ENCODE peak calls at places on chromosomes 13 and 19, in ten cellular contexts. H is GM23248; E is heart right ventricle; U is H9; R is CD8-positive, alpha-beta T cell; G is iPS DF 6.9; M is hepatocyte; L is WERI-Rb-1; B is substantia nigra; W is right lobe of liver. Y is an unnamed sample.

GRCh38 chr19:41325947-41326706 is 16.2 kb downstream of the CCDC97 start:
- DNase-seq in L (no peak), G (no peak), H (peak), E (no peak), B (peak), U (no peak), W (peak), R (peak), M (peak), Y (no peak)

GRCh38 chr19:51119089-51119488 is 5.6 kb upstream of the SIGLEC9 start:
- DNase-seq in H (peak), W (no peak), R (no peak), G (no peak), M (no peak), E (no peak), U (no peak), B (no peak), L (no peak), Y (no peak)

GRCh38 chr19:50719119-50719435 is 525 bp downstream of the SHANK1 start:
- DNase-seq in E (no peak), M (no peak), U (no peak), R (no peak), B (no peak), W (no peak), H (no peak), L (no peak), G (no peak), Y (no peak)

GRCh38 chr19:1150333-1151036 is 23.6 kb downstream of the SBNO2 start:
- DNase-seq in B (no peak), H (no peak), L (no peak), R (no peak), U (no peak), M (no peak), E (no peak), G (no peak), W (peak), Y (no peak)

GRCh38 chr19:294341-294818 is 3.2 kb upstream of the PLPP2 start:
- DNase-seq in B (no peak), E (no peak), M (no peak), R (no peak), W (no peak), L (no peak), G (no peak), H (peak), U (peak), Y (peak)

GRCh38 chr13:42486711-42487198 is 87.2 kb upstream of the TNFSF11 start:
- DNase-seq in W (no peak), U (no peak), R (no peak), L (no peak), G (no peak), M (no peak), H (peak), E (no peak), B (no peak), Y (no peak)

GRCh38 chr13:27607125-27607524 is 13.2 kb downstream of the LNX2 start:
- DNase-seq in R (no peak), H (peak), B (no peak), U (no peak), E (no peak), M (peak), G (no peak), L (no peak), W (no peak), Y (peak)

GRCh38 chr19:33214621-33215020 is 11.0 kb downstream of the SLC7A10 start:
- DNase-seq in H (peak), L (peak), W (no peak), M (peak), B (no peak), U (peak), G (no peak), R (no peak), E (no peak), Y (peak)

GRCh38 chr19:15260939-15261338 is 28.7 kb upstream of the EPHX3 start:
- DNase-seq in E (no peak), U (no peak), B (no peak), H (peak), L (no peak), R (no peak), M (no peak), W (no peak), G (no peak), Y (peak)

GRCh38 chr19:31963741-31964140 is 381.7 kb upstream of the ZNF507 start:
- DNase-seq in R (no peak), L (no peak), H (no peak), W (no peak), B (no peak), M (no peak), G (no peak), U (no peak), E (peak), Y (no peak)

GRCh38 chr13:76035711-76036110 is 399.6 kb downstream of the LMO7 start:
- DNase-seq in G (no peak), U (no peak), B (no peak), E (no peak), H (no peak), W (no peak), L (no peak), M (no peak), R (no peak), Y (no peak)

GRCh38 chr19:58395979-58396627 is 647 bp downstream of the RNF225 start:
- DNase-seq in L (no peak), G (no peak), M (peak), H (peak), W (no peak), E (no peak), R (no peak), B (no peak), U (peak), Y (no peak)

GRCh38 chr19:40791996-40792395 is 7.0 kb upstream of the EGLN2 start:
- DNase-seq in M (no peak), R (no peak), G (no peak), W (no peak), L (no peak), U (no peak), B (no peak), H (no peak), E (no peak), Y (no peak)

GRCh38 chr13:32153056-32153455 is 121.5 kb downstream of the FRY start:
- DNase-seq in W (no peak), U (no peak), E (no peak), B (no peak), H (peak), R (no peak), G (no peak), L (no peak), M (no peak), Y (no peak)

GRCh38 chr19:39997595-39998216 is 846 bp downstream of the ZNF546 start:
- DNase-seq in B (no peak), U (no peak), W (no peak), H (peak), M (no peak), L (no peak), R (no peak), G (no peak), E (no peak), Y (no peak)

GRCh38 chr13:66926200-66926850 is 303.8 kb downstream of the PCDH9 start:
- DNase-seq in E (no peak), M (no peak), U (no peak), W (no peak), H (no peak), L (no peak), G (no peak), R (no peak), B (no peak), Y (no peak)

GRCh38 chr13:111303559-111303958 is 16.9 kb upstream of the TEX29 start:
- DNase-seq in R (no peak), U (no peak), H (no peak), W (no peak), G (no peak), E (no peak), B (no peak), M (no peak), L (no peak), Y (no peak)

GRCh38 chr13:97240789-97241734 is 18.9 kb downstream of the MBNL2 start:
- DNase-seq in W (no peak), G (no peak), L (no peak), B (no peak), R (no peak), H (no peak), M (no peak), U (no peak), E (no peak), Y (no peak)

GRCh38 chr19:1167687-1168561 is 6.1 kb downstream of the SBNO2 start:
- DNase-seq in W (peak), G (no peak), R (no peak), M (no peak), L (no peak), U (no peak), B (no peak), E (no peak), H (no peak), Y (no peak)

GRCh38 chr13:36806102-36806501 is 12.9 kb upstream of the RFXAP start:
- DNase-seq in B (no peak), W (no peak), H (no peak), E (no peak), R (no peak), L (no peak), M (no peak), G (no peak), U (no peak), Y (no peak)

GRCh38 chr13:25648996-25649633 is 277.3 kb downstream of the ATP8A2 start:
- DNase-seq in E (no peak), B (no peak), L (no peak), M (no peak), H (no peak), G (no peak), R (no peak), U (no peak), W (no peak), Y (peak)

GRCh38 chr13:43924549-43925245 is 45.0 kb downstream of the LACC1 start:
- DNase-seq in B (no peak), H (no peak), U (no peak), R (no peak), L (no peak), M (no peak), E (no peak), W (no peak), G (no peak), Y (no peak)

GRCh38 chr19:17496337-17496997 is 15.0 kb upstream of the PGLS start:
- DNase-seq in H (peak), W (peak), R (peak), B (peak), G (no peak), U (peak), M (peak), E (peak), L (peak), Y (peak)

GRCh38 chr19:57190301-57190700 is 999 bp upstream of the ZNF264 start:
- DNase-seq in B (no peak), H (no peak), U (no peak), L (no peak), R (no peak), M (no peak), G (no peak), W (no peak), E (no peak), Y (no peak)

GRCh38 chr19:7355151-7355845 is 6.6 kb downstream of the ARHGEF18 start:
- DNase-seq in M (peak), H (peak), U (no peak), B (no peak), L (no peak), R (no peak), E (no peak), G (no peak), W (no peak), Y (no peak)

GRCh38 chr13:60384911-60385310 is 12.1 kb upstream of the TDRD3 start:
- DNase-seq in R (no peak), M (no peak), H (no peak), W (no peak), L (no peak), E (no peak), G (no peak), U (no peak), B (no peak), Y (no peak)

GRCh38 chr19:48424694-48425219 is 21.0 kb upstream of the GRWD1 start:
- DNase-seq in G (no peak), R (no peak), E (no peak), M (no peak), W (no peak), U (peak), B (peak), H (peak), L (no peak), Y (peak)

GRCh38 chr13:35865341-35866240 is 265.6 kb downstream of the DCLK1 start:
- DNase-seq in H (no peak), L (no peak), R (no peak), U (no peak), E (peak), B (no peak), W (no peak), M (no peak), G (no peak), Y (no peak)

GRCh38 chr13:93674337-93674755 is 447.7 kb downstream of the GPC6 start:
- DNase-seq in H (no peak), L (no peak), G (no peak), E (no peak), U (no peak), B (no peak), W (no peak), R (no peak), M (no peak), Y (no peak)

GRCh38 chr13:75579529-75579928 is 29.9 kb downstream of the UCHL3 start:
- DNase-seq in B (no peak), R (no peak), U (no peak), M (no peak), W (no peak), L (no peak), E (no peak), H (no peak), G (no peak), Y (no peak)

GRCh38 chr19:47225746-47226425 is 5.1 kb downstream of the BBC3 start:
- DNase-seq in U (peak), G (no peak), H (peak), W (peak), R (peak), B (peak), M (peak), L (peak), E (peak), Y (peak)

GRCh38 chr19:29535432-29535831 is 9.6 kb downstream of the VSTM2B start:
- DNase-seq in M (no peak), W (no peak), L (no peak), B (no peak), G (no peak), R (no peak), U (peak), E (no peak), H (no peak), Y (no peak)

GRCh38 chr19:40225440-40226305 is 816 bp downstream of the CCNP start:
- DNase-seq in H (peak), R (no peak), U (no peak), L (no peak), G (no peak), E (no peak), W (no peak), M (no peak), B (no peak), Y (no peak)

GRCh38 chr19:15869873-15870272 is 28.0 kb downstream of the CYP4F2 start:
- DNase-seq in R (no peak), M (no peak), E (no peak), W (no peak), H (no peak), B (no peak), L (no peak), G (no peak), U (no peak), Y (no peak)

GRCh38 chr13:98279473-98280175 is 102.6 kb upstream of the RNF113B start:
- DNase-seq in H (no peak), E (no peak), B (no peak), M (no peak), U (peak), R (no peak), W (peak), G (no peak), L (no peak), Y (no peak)

GRCh38 chr19:46756544-46756888 is 10.3 kb upstream of the STRN4 start:
- DNase-seq in M (no peak), R (no peak), B (no peak), G (no peak), W (peak), H (no peak), U (no peak), E (peak), L (no peak), Y (no peak)

GRCh38 chr19:52662631-52663030 is 24.5 kb upstream of the ZNF83 start:
- DNase-seq in G (no peak), H (no peak), B (no peak), R (no peak), U (no peak), W (no peak), M (peak), L (no peak), E (no peak), Y (no peak)

GRCh38 chr13:25679936-25680335 is 308.2 kb downstream of the ATP8A2 start:
- DNase-seq in M (no peak), E (no peak), R (no peak), G (no peak), L (no peak), W (no peak), H (no peak), U (no peak), B (no peak), Y (peak)

GRCh38 chr19:42114412-42114811 is 17.8 kb downstream of the POU2F2 start:
- DNase-seq in B (no peak), R (no peak), H (no peak), L (peak), G (no peak), M (no peak), E (no peak), W (no peak), U (peak), Y (peak)

DNA sequence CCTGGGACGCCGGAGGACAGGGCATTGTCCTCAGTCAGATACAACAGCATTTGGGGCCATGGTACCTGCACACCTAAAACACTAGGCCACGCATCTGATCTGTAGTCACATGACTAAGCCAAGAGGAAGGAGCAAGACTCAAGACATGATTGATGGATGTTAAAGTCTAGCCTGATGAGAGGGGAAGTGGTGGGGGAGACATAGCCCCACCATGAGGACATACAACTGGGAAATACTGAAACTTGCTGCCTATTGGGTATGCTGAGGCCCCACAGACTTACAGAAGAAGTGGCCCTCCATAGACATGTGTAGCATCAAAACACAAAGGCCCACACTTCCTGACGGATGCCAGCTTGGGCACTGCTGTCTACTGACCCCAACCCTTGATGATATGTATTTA is 1.4 kb upstream of the ICAM4 start:
- DNase-seq in M (no peak), R (no peak), L (no peak), B (no peak), E (no peak), H (no peak), G (no peak), W (no peak), U (no peak), Y (no peak)
- H3K27ac ChIP-seq in M (no peak), R (no peak), L (no peak), B (no peak), E (no peak), H (no peak), G (no peak), W (no peak), U (no peak), Y (no peak)

DNA sequence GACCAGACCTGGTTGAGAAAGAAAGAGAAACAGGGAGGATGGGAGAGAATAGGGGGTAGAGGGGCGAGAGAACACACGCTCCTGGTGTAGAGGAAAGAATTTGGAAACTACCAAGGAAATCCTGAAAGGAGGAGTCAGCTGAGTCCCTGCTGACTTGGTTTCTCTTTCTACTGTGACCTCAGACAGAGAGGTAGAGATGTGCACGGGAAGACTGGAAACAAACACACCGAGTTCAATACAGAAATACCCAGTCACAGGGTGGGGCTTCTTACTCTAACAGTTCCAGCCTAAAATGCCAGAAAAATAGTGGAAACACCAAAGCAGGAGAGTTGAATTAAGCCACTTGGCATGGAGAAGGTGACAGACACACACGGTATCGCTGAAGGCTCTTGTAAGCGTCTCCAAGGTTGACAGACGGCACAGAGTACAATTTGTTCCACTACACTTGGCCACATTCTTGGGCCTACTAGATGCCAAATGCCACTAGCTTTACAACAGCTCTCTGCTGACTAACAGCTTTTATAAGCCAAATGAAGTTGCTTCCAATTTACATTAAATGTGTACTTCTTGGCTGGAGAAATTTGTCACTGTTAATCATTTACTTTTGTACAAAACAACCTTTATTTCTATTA is 28.0 kb downstream of the LATS2 start:
- DNase-seq in U (no peak), E (no peak), M (no peak), H (peak), B (no peak), L (no peak), W (no peak), G (no peak), R (no peak), Y (no peak)
- H3K27ac ChIP-seq in U (no peak), E (peak), M (no peak), H (peak), B (no peak), L (no peak), W (no peak), G (no peak), R (no peak), Y (peak)

DNA sequence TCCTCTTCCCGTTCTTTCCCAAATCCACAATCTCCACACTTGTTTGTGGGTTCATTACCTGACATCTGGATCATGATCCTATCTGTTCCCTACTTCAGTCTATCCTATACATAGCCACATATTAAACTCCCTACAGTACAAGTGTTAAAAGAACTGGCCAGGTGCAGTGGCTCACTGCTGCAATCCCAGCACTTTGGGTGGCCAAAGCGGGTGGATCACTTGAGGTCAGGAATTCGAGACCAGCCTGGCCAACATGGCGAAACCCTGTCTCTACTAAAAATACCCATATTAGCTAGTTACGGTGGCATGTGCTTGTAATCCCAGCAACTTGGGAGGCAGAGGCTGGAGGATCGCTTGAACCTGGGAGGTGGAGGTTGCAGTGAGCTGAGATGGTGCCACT is 88.3 kb downstream of the TM9SF2 start:
- DNase-seq in W (no peak), E (no peak), M (no peak), H (no peak), U (no peak), R (no peak), B (no peak), L (no peak), G (no peak), Y (peak)
- H3K27ac ChIP-seq in W (no peak), E (no peak), M (no peak), H (no peak), U (no peak), R (no peak), B (no peak), L (no peak), G (no peak), Y (no peak)

GRCh38 chr13:113187263-113187669 is 21.2 kb downstream of the PCID2 start:
- DNase-seq in G (no peak), H (peak), B (peak), E (peak), W (peak), M (peak), U (no peak), L (no peak), R (no peak), Y (peak)
- H3K27ac ChIP-seq in G (no peak), H (peak), B (peak), E (peak), W (no peak), M (peak), U (no peak), L (no peak), R (no peak), Y (peak)

GRCh38 chr19:38555200-38555599 is 62.6 kb downstream of the MAP4K1 start:
- DNase-seq in L (no peak), H (no peak), G (no peak), E (no peak), W (no peak), B (no peak), R (no peak), M (no peak), U (no peak), Y (no peak)
- H3K27ac ChIP-seq in L (no peak), H (no peak), G (no peak), E (no peak), W (no peak), B (no peak), R (no peak), M (no peak), U (no peak), Y (no peak)

GRCh38 chr19:10846500-10847202 is 1.6 kb upstream of the C19orf38 start:
- DNase-seq in U (no peak), R (no peak), G (no peak), M (no peak), W (no peak), H (no peak), L (no peak), E (no peak), B (no peak), Y (no peak)
- H3K27ac ChIP-seq in U (no peak), R (no peak), G (no peak), M (no peak), W (no peak), H (no peak), L (no peak), E (no peak), B (no peak), Y (no peak)

GRCh38 chr19:12847159-12848139 is 9.1 kb downstream of the MAST1 start:
- DNase-seq in L (peak), B (peak), G (no peak), M (peak), W (peak), R (peak), E (peak), H (peak), U (peak), Y (peak)
- H3K27ac ChIP-seq in L (peak), B (peak), G (no peak), M (no peak), W (no peak), R (no peak), E (no peak), H (no peak), U (no peak), Y (no peak)

Y was measured in SJCRH30.